ENCODE peak calls at places on chromosomes 11 and 22, in eight cellular contexts. D is SK-N-SH; U is stimulated activated CD8-positive, alpha-beta memory T cell treated with anti-CD3 and anti-CD28 coated beads, Interleukin-4, amount 100 ng/mL, for 24 hours; H is lung microvascular endothelial cell; W is Right ventricle myocardium inferior; S is LHCN-M2; K is left cardiac atrium; Z is stimulated activated CD4-positive, alpha-beta T cell treated with anti-CD3 and anti-CD28 coated beads, Interleukin-2, amount 100 ng/mL, for 48 hours. J is an unnamed sample.

GRCh38 chr22:17772249-17772962 is 1.9 kb downstream of the BID start:
- DNase-seq in S (no peak), Z (no peak), U (no peak), H (peak), W (peak), K (no peak), D (peak), J (no peak)

GRCh38 chr11:68658097-68658496 is 26.2 kb upstream of the GAL start:
- DNase-seq in S (no peak), Z (no peak), H (no peak), U (no peak), K (no peak), W (no peak), D (no peak), J (no peak)

GRCh38 chr22:19891350-19892248 is 36.9 kb upstream of the GNB1L start:
- DNase-seq in D (peak), H (peak), S (peak), K (no peak), U (peak), W (peak), Z (peak), J (peak)

GRCh38 chr11:96827164-96827563 is 437.4 kb downstream of the JRKL start:
- DNase-seq in K (no peak), S (peak), W (no peak), U (no peak), Z (no peak), D (peak), H (no peak), J (no peak)

GRCh38 chr11:88535916-88536547 is 198.5 kb upstream of the CTSC start:
- DNase-seq in D (no peak), S (peak), U (no peak), Z (no peak), H (peak), W (no peak), K (no peak), J (no peak)

GRCh38 chr11:12131943-12132789 is 21.8 kb downstream of the MICAL2 start:
- DNase-seq in D (no peak), U (no peak), Z (no peak), H (peak), W (no peak), K (no peak), S (no peak), J (no peak)

GRCh38 chr22:35140879-35141745 is 75.2 kb downstream of the ISX start:
- DNase-seq in S (peak), H (no peak), D (peak), K (no peak), W (no peak), U (no peak), Z (no peak), J (no peak)

GRCh38 chr11:18312012-18312411 is 9.9 kb downstream of the HPS5 start:
- DNase-seq in W (no peak), U (no peak), S (no peak), D (no peak), Z (no peak), H (no peak), K (no peak), J (no peak)

GRCh38 chr22:27231266-27231665 is 570.3 kb downstream of the MN1 start:
- DNase-seq in D (no peak), U (no peak), S (no peak), K (no peak), H (no peak), W (no peak), Z (no peak), J (no peak)

GRCh38 chr11:121048464-121049233 is 24.7 kb downstream of the TBCEL start:
- DNase-seq in D (no peak), W (no peak), Z (no peak), U (no peak), H (no peak), S (peak), K (no peak), J (no peak)

GRCh38 chr11:72828692-72829101 is 14.5 kb downstream of the ATG16L2 start:
- DNase-seq in S (no peak), U (no peak), D (no peak), W (no peak), K (no peak), H (no peak), Z (no peak), J (no peak)

GRCh38 chr22:21961886-21962654 is 9.4 kb upstream of the PPM1F start:
- DNase-seq in U (no peak), H (no peak), K (no peak), Z (no peak), W (no peak), D (no peak), S (peak), J (no peak)

GRCh38 chr11:108732395-108732794 is 67.5 kb downstream of the DDX10 start:
- DNase-seq in W (no peak), U (no peak), Z (no peak), D (no peak), S (no peak), K (no peak), H (no peak), J (no peak)

GRCh38 chr11:119791701-119792151 is 62.7 kb upstream of the NECTIN1 start:
- DNase-seq in W (peak), U (no peak), D (no peak), H (no peak), K (peak), S (no peak), Z (no peak), J (no peak)